ENCODE peak calls at places on chromosome 7, in ten cellular contexts. L, R, C, Y, H, Z, U, D, K and O are unnamed samples.

GRCh38 chr7:100167912-100168323 is 499 bp downstream of the GAL3ST4 start:
- DNase-seq in L (no peak), R (no peak), C (peak), Y (no peak), H (no peak), Z (no peak), U (no peak), D (no peak), K (no peak), O (peak)

GRCh38 chr7:36011588-36011965 is 141.5 kb upstream of the EEPD1 start:
- DNase-seq in L (no peak), R (no peak), C (no peak), Y (no peak), H (peak), Z (no peak), U (no peak), D (no peak), K (no peak), O (peak)

GRCh38 chr7:29116801-29117200 is 29.5 kb downstream of the CPVL start:
- DNase-seq in L (no peak), R (no peak), C (no peak), Y (no peak), H (no peak), Z (no peak), U (no peak), D (no peak), K (no peak), O (no peak)

GRCh38 chr7:107768263-107768662 is 24.3 kb downstream of the CBLL1 start:
- DNase-seq in L (no peak), R (peak), C (peak), Y (no peak), H (no peak), Z (no peak), U (no peak), D (no peak), K (no peak), O (no peak)

GRCh38 chr7:158394936-158395335 is 192.7 kb downstream of the PTPRN2 start:
- DNase-seq in L (peak), R (no peak), C (no peak), Y (peak), H (peak), Z (no peak), U (no peak), D (no peak), K (no peak), O (peak)

GRCh38 chr7:77427996-77428603 is 12.0 kb upstream of the GSAP start:
- DNase-seq in L (no peak), R (peak), C (peak), Y (no peak), H (no peak), Z (no peak), U (no peak), D (no peak), K (no peak), O (peak)

GRCh38 chr7:159022238-159022993 is 122.3 kb downstream of the VIPR2 start:
- DNase-seq in L (no peak), R (no peak), C (no peak), Y (no peak), H (peak), Z (no peak), U (no peak), D (no peak), K (peak), O (no peak)

GRCh38 chr7:125279956-125280355 is 350.3 kb upstream of the POT1 start:
- DNase-seq in L (no peak), R (no peak), C (no peak), Y (no peak), H (peak), Z (no peak), U (no peak), D (no peak), K (no peak), O (peak)

GRCh38 chr7:158252081-158252836 is 335.4 kb downstream of the PTPRN2 start:
- DNase-seq in L (no peak), R (no peak), C (no peak), Y (no peak), H (no peak), Z (peak), U (no peak), D (no peak), K (peak), O (no peak)

GRCh38 chr7:7761974-7762769 is 43.8 kb upstream of the RPA3 start:
- DNase-seq in L (no peak), R (peak), C (peak), Y (no peak), H (no peak), Z (no peak), U (no peak), D (no peak), K (no peak), O (no peak)

GRCh38 chr7:40058027-40058426 is 76.4 kb downstream of the MPLKIP start:
- DNase-seq in L (no peak), R (no peak), C (no peak), Y (no peak), H (no peak), Z (no peak), U (no peak), D (no peak), K (no peak), O (no peak)

GRCh38 chr7:76377186-76377918 is 18.6 kb upstream of the YWHAG start:
- DNase-seq in L (no peak), R (no peak), C (no peak), Y (no peak), H (no peak), Z (no peak), U (no peak), D (no peak), K (no peak), O (no peak)

GRCh38 chr7:80624763-80625162 is 13.7 kb upstream of the CD36 start:
- DNase-seq in L (peak), R (no peak), C (no peak), Y (no peak), H (no peak), Z (no peak), U (no peak), D (no peak), K (no peak), O (no peak)

GRCh38 chr7:21500117-21500516 is 42.7 kb upstream of the DNAH11 start:
- DNase-seq in L (no peak), R (no peak), C (no peak), Y (no peak), H (no peak), Z (no peak), U (no peak), D (no peak), K (no peak), O (no peak)

GRCh38 chr7:75900617-75901315 is 14.2 kb upstream of the POR start:
- DNase-seq in L (no peak), R (no peak), C (no peak), Y (no peak), H (no peak), Z (no peak), U (no peak), D (no peak), K (no peak), O (no peak)